ENCODE peak calls at places on chromosomes 12 and 14, in nine cellular contexts. H is transverse colon, K is suprapubic skin, V is A549, Z is ovary, D is HepG2, O is K562, P is SK-N-SH, F is tibial nerve. Q is an unnamed sample.

GRCh38 chr12:101207086-101207780 is 2.8 kb downstream of the SLC5A8 start:
- DNase-seq in H (no peak), K (no peak), V (no peak), Z (no peak), D (no peak), O (no peak), P (no peak), F (no peak), Q (no peak)

GRCh38 chr12:66776974-66777373 is 98.1 kb upstream of the GRIP1 start:
- DNase-seq in H (no peak), K (no peak), V (no peak), Z (no peak), D (no peak), O (no peak), P (no peak), F (no peak), Q (no peak)

GRCh38 chr12:57182918-57183575 is 33.5 kb upstream of the NXPH4 start:
- DNase-seq in H (peak), K (no peak), V (peak), Z (peak), D (peak), O (peak), P (peak), F (peak), Q (peak)

GRCh38 chr14:54444701-54445100 is 3.5 kb upstream of the CNIH1 start:
- DNase-seq in H (no peak), K (no peak), V (no peak), Z (no peak), D (no peak), O (no peak), P (no peak), F (no peak), Q (no peak)

GRCh38 chr14:97456958-97457357 is 659.8 kb downstream of the VRK1 start:
- DNase-seq in H (no peak), K (no peak), V (no peak), Z (no peak), D (no peak), O (no peak), P (no peak), F (no peak), Q (no peak)

GRCh38 chr12:53380104-53380796 is at the start of gene SP1:
- DNase-seq in H (peak), K (peak), V (peak), Z (peak), D (peak), O (peak), P (peak), F (peak), Q (peak)

GRCh38 chr12:59444932-59445331 is 150.9 kb upstream of the SLC16A7 start:
- DNase-seq in H (no peak), K (no peak), V (no peak), Z (no peak), D (no peak), O (no peak), P (no peak), F (no peak), Q (no peak)

GRCh38 chr14:50954811-50955372 is 10.6 kb upstream of the PYGL start:
- DNase-seq in H (no peak), K (no peak), V (peak), Z (no peak), D (peak), O (no peak), P (peak), F (no peak), Q (no peak)

GRCh38 chr12:89461649-89462612 is 62.7 kb downstream of the GALNT4 start:
- DNase-seq in H (no peak), K (no peak), V (peak), Z (no peak), D (peak), O (peak), P (peak), F (no peak), Q (no peak)

GRCh38 chr12:21771311-21771710 is 3.2 kb downstream of the KCNJ8 start:
- DNase-seq in H (no peak), K (no peak), V (no peak), Z (no peak), D (no peak), O (no peak), P (no peak), F (no peak), Q (no peak)

GRCh38 chr12:7006639-7007038 is 11.6 kb downstream of the LPCAT3 start:
- DNase-seq in H (no peak), K (no peak), V (no peak), Z (no peak), D (no peak), O (no peak), P (no peak), F (no peak), Q (no peak)

GRCh38 chr12:122130150-122130549 is 43.9 kb downstream of the IL31 start:
- DNase-seq in H (no peak), K (no peak), V (no peak), Z (no peak), D (no peak), O (no peak), P (no peak), F (no peak), Q (no peak)

GRCh38 chr12:115998119-115998633 is 279.3 kb downstream of the MED13L start:
- DNase-seq in H (peak), K (no peak), V (peak), Z (peak), D (peak), O (peak), P (peak), F (no peak), Q (no peak)

GRCh38 chr14:89681086-89682018 is 264.3 kb upstream of the FOXN3 start:
- DNase-seq in H (peak), K (no peak), V (no peak), Z (no peak), D (no peak), O (no peak), P (no peak), F (no peak), Q (no peak)
- TF ChIP-seq EP300 in H (peak), K (no peak), V (no peak), Z (no peak), D (no peak), O (no peak), P (no peak), F (peak), Q (no peak)

GRCh38 chr14:23327947-23328744 is 6.9 kb downstream of the PABPN1 start:
- DNase-seq in H (peak), K (no peak), V (peak), Z (peak), D (peak), O (peak), P (peak), F (peak), Q (peak)
- TF ChIP-seq EP300 in H (no peak), K (no peak), V (no peak), Z (no peak), D (no peak), O (no peak), P (no peak), F (peak), Q (no peak)

GRCh38 chr14:71311061-71311460 is 403.8 kb downstream of the PCNX1 start:
- DNase-seq in H (no peak), K (no peak), V (no peak), Z (no peak), D (no peak), O (no peak), P (no peak), F (no peak), Q (no peak)

GRCh38 chr14:71304588-71305133 is 397.4 kb downstream of the PCNX1 start:
- DNase-seq in H (no peak), K (no peak), V (no peak), Z (no peak), D (no peak), O (no peak), P (no peak), F (no peak), Q (no peak)

GRCh38 chr14:71314717-71315116 is 407.5 kb downstream of the PCNX1 start:
- DNase-seq in H (no peak), K (no peak), V (no peak), Z (no peak), D (no peak), O (no peak), P (no peak), F (no peak), Q (no peak)

GRCh38 chr14:71308671-71309070 is 401.4 kb downstream of the PCNX1 start:
- DNase-seq in H (no peak), K (no peak), V (no peak), Z (no peak), D (no peak), O (no peak), P (no peak), F (no peak), Q (no peak)

DNA sequence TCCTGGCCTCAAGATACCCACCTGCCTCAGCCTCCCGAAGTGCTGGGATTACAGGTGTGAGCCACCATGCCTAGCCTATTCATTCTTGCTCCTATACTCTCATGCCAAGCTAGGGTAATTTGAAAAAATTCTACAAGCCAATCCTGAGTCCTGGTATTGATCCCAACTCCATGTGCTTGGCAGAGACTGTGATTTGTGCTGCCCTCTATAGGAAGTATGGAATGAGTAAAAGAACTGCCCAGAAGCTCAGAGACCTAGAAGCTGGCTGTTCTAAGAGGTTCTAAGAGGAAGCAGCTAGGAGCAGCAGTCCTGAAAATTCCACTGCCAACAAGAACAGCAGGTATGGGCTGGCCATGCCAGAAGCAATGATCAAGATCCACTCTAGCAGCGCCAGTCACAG is 402.5 kb downstream of the PCNX1 start:
- DNase-seq in H (no peak), K (no peak), V (no peak), Z (no peak), D (no peak), O (no peak), P (no peak), F (no peak), Q (no peak)
- TF ChIP-seq EP300 in H (no peak), K (no peak), V (no peak), Z (no peak), D (no peak), O (no peak), P (no peak), F (no peak), Q (no peak)

GRCh38 chr14:102182190-102182589 is 42.5 kb downstream of the WDR20 start:
- DNase-seq in H (no peak), K (no peak), V (no peak), Z (no peak), D (no peak), O (no peak), P (no peak), F (no peak), Q (no peak)
- TF ChIP-seq EP300 in H (no peak), K (no peak), V (no peak), Z (no peak), D (no peak), O (no peak), P (no peak), F (no peak), Q (no peak)

GRCh38 chr14:49896956-49897355 is 4.1 kb downstream of the ARF6 start:
- DNase-seq in H (no peak), K (no peak), V (no peak), Z (no peak), D (no peak), O (no peak), P (peak), F (no peak), Q (no peak)

GRCh38 chr14:49897414-49897813 is 4.5 kb downstream of the ARF6 start:
- DNase-seq in H (no peak), K (no peak), V (no peak), Z (no peak), D (no peak), O (no peak), P (no peak), F (no peak), Q (no peak)

GRCh38 chr14:49897965-49898364 is 5.1 kb downstream of the ARF6 start:
- DNase-seq in H (no peak), K (no peak), V (no peak), Z (no peak), D (no peak), O (no peak), P (no peak), F (no peak), Q (peak)

GRCh38 chr14:49893309-49894213 is 679 bp downstream of the ARF6 start:
- DNase-seq in H (peak), K (peak), V (peak), Z (peak), D (no peak), O (peak), P (peak), F (peak), Q (peak)

GRCh38 chr14:49895480-49895879 is 2.6 kb downstream of the ARF6 start:
- DNase-seq in H (no peak), K (no peak), V (no peak), Z (no peak), D (no peak), O (no peak), P (no peak), F (no peak), Q (no peak)
- TF ChIP-seq EP300 in H (no peak), K (no peak), V (no peak), Z (no peak), D (no peak), O (no peak), P (no peak), F (no peak), Q (no peak)

DNA sequence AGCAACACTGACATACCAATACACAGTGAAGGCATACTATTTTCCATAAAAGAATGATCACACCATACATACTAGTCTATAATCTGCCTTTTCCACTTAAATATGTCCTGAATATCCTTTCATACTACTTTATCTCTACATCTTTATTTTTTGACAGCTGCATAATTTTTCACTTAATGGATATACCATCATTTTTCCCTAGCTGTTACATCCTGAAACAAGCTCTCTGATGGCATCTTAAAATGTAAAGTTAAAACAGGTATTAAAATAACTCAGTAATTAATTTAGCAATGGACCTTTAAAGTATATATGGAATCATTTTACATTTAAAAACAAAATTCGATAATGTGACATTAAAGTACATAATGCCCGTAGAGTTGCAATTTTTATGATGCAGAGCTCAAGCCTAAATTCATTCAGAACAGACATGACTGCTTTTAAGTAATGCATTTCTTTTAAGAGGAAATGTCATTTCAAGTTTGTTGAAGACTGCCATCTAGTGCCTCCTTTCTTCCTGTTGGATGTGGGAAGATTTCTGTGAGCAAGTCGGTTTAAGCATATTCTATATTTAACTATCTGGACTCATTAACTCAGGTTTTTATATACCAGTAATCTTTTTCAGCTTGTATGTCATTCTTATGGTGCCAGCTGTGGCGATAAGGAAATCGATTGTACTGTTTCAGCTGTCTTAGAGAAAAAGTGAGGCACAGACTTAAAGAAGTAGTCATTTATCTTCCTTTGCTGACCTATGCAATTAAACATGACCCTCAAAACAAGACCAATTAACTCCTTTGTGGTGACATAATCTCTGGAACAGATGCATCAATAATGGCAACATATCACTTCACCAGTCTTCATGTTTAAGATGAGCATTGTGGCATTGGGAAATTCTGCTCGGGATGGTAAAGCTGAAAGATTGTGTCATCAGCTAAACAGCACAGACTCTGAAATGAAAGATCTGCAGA is 20.3 kb downstream of the PRICKLE1 start:
- DNase-seq in H (no peak), K (no peak), V (no peak), Z (no peak), D (peak), O (no peak), P (no peak), F (no peak), Q (no peak)
- TF ChIP-seq EP300 in H (no peak), K (no peak), V (no peak), Z (no peak), D (no peak), O (no peak), P (no peak), F (no peak), Q (no peak)

GRCh38 chr12:108815875-108816594 is 41.3 kb downstream of the SSH1 start:
- DNase-seq in H (no peak), K (no peak), V (no peak), Z (no peak), D (no peak), O (no peak), P (no peak), F (no peak), Q (no peak)
- TF ChIP-seq EP300 in H (no peak), K (no peak), V (no peak), Z (no peak), D (no peak), O (no peak), P (no peak), F (no peak), Q (no peak)

DNA sequence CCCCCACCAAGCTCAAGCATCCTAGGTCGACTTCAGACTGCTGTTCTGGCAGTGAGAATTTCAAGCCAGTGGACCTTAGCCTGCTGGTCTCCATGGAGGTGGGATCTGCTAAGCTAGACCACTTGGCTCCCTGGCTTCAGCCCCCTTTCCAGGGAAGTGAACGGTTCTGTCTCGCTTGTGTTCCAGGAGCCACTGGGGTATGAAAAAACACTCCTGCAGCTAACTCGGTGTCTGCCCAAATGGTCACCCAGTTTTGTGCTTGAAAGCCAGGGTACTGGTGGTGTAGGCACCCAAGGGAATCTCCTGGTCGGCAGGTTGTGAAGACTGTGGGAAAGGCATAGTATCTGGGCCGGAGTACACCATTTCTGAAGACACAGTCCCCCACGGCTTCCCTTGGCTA is 44.6 kb upstream of the FKBP4 start:
- DNase-seq in H (no peak), K (no peak), V (no peak), Z (no peak), D (no peak), O (no peak), P (no peak), F (no peak), Q (no peak)
- TF ChIP-seq EP300 in H (no peak), K (no peak), V (no peak), Z (no peak), D (no peak), O (no peak), P (no peak), F (no peak), Q (no peak)

GRCh38 chr12:11755311-11755930 is 105.9 kb downstream of the ETV6 start:
- DNase-seq in H (no peak), K (no peak), V (no peak), Z (no peak), D (no peak), O (no peak), P (no peak), F (no peak), Q (no peak)
- TF ChIP-seq EP300 in H (no peak), K (no peak), V (no peak), Z (no peak), D (no peak), O (no peak), P (no peak), F (no peak), Q (no peak)

GRCh38 chr14:78156196-78156595 is 14.0 kb upstream of the NRXN3 start:
- DNase-seq in H (no peak), K (no peak), V (no peak), Z (no peak), D (no peak), O (no peak), P (no peak), F (no peak), Q (no peak)

GRCh38 chr14:78154827-78155226 is 15.3 kb upstream of the NRXN3 start:
- DNase-seq in H (no peak), K (no peak), V (no peak), Z (no peak), D (no peak), O (peak), P (no peak), F (no peak), Q (no peak)

GRCh38 chr14:78157855-78158436 is 12.2 kb upstream of the NRXN3 start:
- DNase-seq in H (no peak), K (no peak), V (no peak), Z (no peak), D (peak), O (peak), P (no peak), F (no peak), Q (peak)

GRCh38 chr14:78153069-78153351 is 17.2 kb upstream of the NRXN3 start:
- DNase-seq in H (no peak), K (no peak), V (no peak), Z (no peak), D (no peak), O (no peak), P (no peak), F (no peak), Q (no peak)

GRCh38 chr14:78152246-78153068 is 17.7 kb upstream of the NRXN3 start:
- DNase-seq in H (no peak), K (no peak), V (no peak), Z (no peak), D (no peak), O (no peak), P (no peak), F (no peak), Q (no peak)
- TF ChIP-seq EP300 in H (no peak), K (no peak), V (no peak), Z (no peak), D (no peak), O (no peak), P (no peak), F (no peak), Q (no peak)

Q was measured in stomach.